ENCODE peak calls at places on chromosomes 2 and 18, in four cellular contexts. E is left colon, W is NCI-H2029, H is endothelial cell of umbilical vein. T is an unnamed sample.

GRCh38 chr2:100011272-100011711 is 131.1 kb downstream of the AFF3 start:
- DNase-seq in E (no peak), W (no peak), H (no peak), T (no peak)

GRCh38 chr2:220664272-220665107 is 907.6 kb downstream of the EPHA4 start:
- DNase-seq in E (no peak), W (no peak), H (no peak), T (no peak)

GRCh38 chr2:16223071-16223470 is 282.7 kb downstream of the MYCN start:
- DNase-seq in E (no peak), W (no peak), H (no peak), T (no peak)

GRCh38 chr18:79005653-79006052 is 26.0 kb downstream of the SALL3 start:
- DNase-seq in E (no peak), W (no peak), H (no peak), T (no peak)

GRCh38 chr2:215950009-215950408 is 63.3 kb downstream of the MREG start:
- DNase-seq in E (no peak), W (no peak), H (peak), T (peak)

GRCh38 chr18:12421732-12422131 is 14.0 kb downstream of the PRELID3A start:
- DNase-seq in E (no peak), W (no peak), H (no peak), T (no peak)

GRCh38 chr2:42254186-42254911 is 85.2 kb downstream of the EML4 start:
- DNase-seq in E (no peak), W (no peak), H (no peak), T (no peak)

GRCh38 chr2:105175231-105175630 is 66.3 kb upstream of the GPR45 start:
- DNase-seq in E (no peak), W (no peak), H (no peak), T (no peak)

GRCh38 chr2:205680067-205680466 is 2.2 kb upstream of the NRP2 start:
- DNase-seq in E (peak), W (peak), H (peak), T (peak)

GRCh38 chr2:179860255-179861026 is 971 bp downstream of the ZNF385B start:
- DNase-seq in E (no peak), W (no peak), H (no peak), T (no peak)

GRCh38 chr2:214604861-214605260 is 194.0 kb downstream of the VWC2L start:
- DNase-seq in E (no peak), W (no peak), H (no peak), T (no peak)

T was measured in HepG2.